ENCODE peak calls at places on chromosomes 4 and X, in six cellular contexts. Z, D, I, B, W and S are unnamed samples.

GRCh38 chrX:139831017-139831416 is 101.8 kb downstream of the ATP11C start:
- DNase-seq in W (peak; percentile 7), D (no peak), Z (no peak), I (no peak), B (no peak), S (no peak)

GRCh38 chr4:143346208-143346607 is 9.5 kb downstream of the GAB1 start:
- DNase-seq in Z (no peak), W (no peak), I (no peak), B (no peak), D (no peak), S (no peak)

GRCh38 chr4:148054275-148054674 is 322.4 kb downstream of the ARHGAP10 start:
- DNase-seq in B (no peak), Z (no peak), D (no peak), W (no peak), I (no peak), S (no peak)

GRCh38 chr4:15706646-15707362 is 3.9 kb downstream of the BST1 start:
- DNase-seq in I (no peak), Z (no peak), W (peak; percentile 17), D (no peak), B (peak; percentile 35), S (no peak)

GRCh38 chrX:110394653-110395052 is 36.0 kb downstream of the RTL9 start:
- DNase-seq in I (no peak), Z (no peak), W (peak; percentile 55), D (no peak), B (peak; percentile 37), S (peak; percentile 70)

GRCh38 chrX:39874202-39874816 is 223.4 kb downstream of the BCOR start:
- DNase-seq in B (no peak), I (no peak), D (no peak), Z (no peak), W (no peak), S (no peak)

GRCh38 chrX:46754450-46755075 is 4.4 kb downstream of the SLC9A7 start:
- DNase-seq in I (no peak), Z (no peak), B (no peak), D (no peak), W (no peak), S (no peak)

GRCh38 chr4:19945979-19946380 is 305.7 kb upstream of the SLIT2 start:
- DNase-seq in B (peak; percentile 96), W (peak; percentile 99), I (no peak), Z (no peak), D (no peak), S (peak; percentile 100)

GRCh38 chr4:168888715-168889215 is 121.3 kb downstream of the CBR4 start:
- DNase-seq in I (no peak), Z (no peak), D (no peak), B (no peak), W (no peak), S (no peak)

GRCh38 chrX:72269671-72270251 is 7.3 kb downstream of the RPS4X start:
- DNase-seq in I (no peak), D (no peak), W (peak; percentile 64), B (peak; percentile 47), Z (no peak), S (peak; percentile 65)

GRCh38 chr4:169116270-169116901 is 106.3 kb upstream of the CBR4 start:
- DNase-seq in B (no peak), Z (no peak), I (no peak), W (peak; percentile 51), D (no peak), S (peak; percentile 49)

GRCh38 chr4:4541040-4541631 is 712 bp downstream of the STX18 start:
- DNase-seq in I (no peak), D (no peak), B (peak; percentile 58), W (peak; percentile 61), Z (no peak), S (peak; percentile 55)

GRCh38 chr4:90318208-90318607 is 191.0 kb downstream of the CCSER1 start:
- DNase-seq in I (no peak), B (peak; percentile 81), Z (peak; percentile 66), W (peak; percentile 84), D (no peak), S (peak; percentile 85)

GRCh38 chrX:16484338-16484737 is 165.6 kb upstream of the S100G start:
- DNase-seq in D (no peak), Z (no peak), I (no peak), B (peak; percentile 69), W (peak; percentile 82), S (peak; percentile 95)

GRCh38 chrX:134671207-134671750 is 13.0 kb upstream of the PLAC1 start:
- DNase-seq in W (peak; percentile 52), B (peak; percentile 38), D (no peak), I (no peak), Z (no peak), S (no peak)

GRCh38 chr4:137032242-137032641 is 500.1 kb downstream of the PCDH18 start:
- DNase-seq in D (no peak), B (peak; percentile 16), W (peak; percentile 4), I (no peak), Z (no peak), S (peak; percentile 12)

GRCh38 chrX:134745636-134746378 is 87.5 kb upstream of the PLAC1 start:
- DNase-seq in B (no peak), I (no peak), D (no peak), Z (no peak), W (no peak), S (no peak)

GRCh38 chr4:1384675-1385372 is 21.4 kb downstream of the NKX1-1 start:
- DNase-seq in D (no peak), W (no peak), Z (no peak), B (no peak), I (no peak), S (no peak)

GRCh38 chrX:1554469-1555210 is 17.7 kb upstream of the P2RY8 start:
- DNase-seq in I (no peak), Z (no peak), B (no peak), W (no peak), D (peak; percentile 33), S (no peak)

GRCh38 chrX:3651272-3651671 is 62.2 kb downstream of the PRKX start:
- DNase-seq in B (peak; percentile 57), Z (peak; percentile 6), I (no peak), D (no peak), W (peak; percentile 51), S (no peak)

GRCh38 chrX:107207943-107208342 is 1.5 kb downstream of the DNAAF6 start:
- DNase-seq in Z (no peak), D (no peak), B (no peak), W (no peak), I (no peak), S (no peak)

GRCh38 chrX:150582338-150582948 is 14.0 kb downstream of the MTM1 start:
- DNase-seq in W (no peak), B (no peak), D (no peak), Z (no peak), I (no peak), S (no peak)

GRCh38 chrX:2696698-2697215 is 5.7 kb downstream of the CD99 start:
- DNase-seq in Z (no peak), D (peak; percentile 21), B (peak; percentile 83), W (peak; percentile 93), I (no peak), S (peak; percentile 87)

GRCh38 chr4:150874386-150875226 is 140.5 kb downstream of the LRBA start:
- DNase-seq in D (no peak), W (peak; percentile 40), B (peak; percentile 47), I (no peak), Z (no peak), S (peak; percentile 16)

GRCh38 chr4:164613761-164614277 is 140.1 kb upstream of the SMIM31 start:
- DNase-seq in B (no peak), Z (no peak), D (no peak), I (no peak), W (no peak), S (peak; percentile 25)